ENCODE peak calls at places on chromosomes 4 and X, in eight cellular contexts. T, L, W, I, Q, H, K and B are unnamed samples.

GRCh38 chr4:147078362-147078761 is 132.7 kb upstream of the TTC29 start:
- DNase-seq in Q (no peak), K (no peak), T (no peak), I (no peak), H (no peak), L (peak; percentile 13), W (peak; percentile 72), B (no peak)

GRCh38 chr4:1855334-1856070 is 454 bp downstream of the LETM1 start:
- DNase-seq in W (no peak), H (no peak), T (peak; percentile 43), I (no peak), L (no peak), K (no peak), Q (peak; percentile 14), B (no peak)

GRCh38 chr4:8238515-8239053 is 31.0 kb upstream of the HTRA3 start:
- DNase-seq in Q (no peak), W (no peak), I (no peak), H (no peak), K (no peak), L (no peak), T (no peak), B (no peak)

GRCh38 chr4:10413177-10413576 is 44.0 kb downstream of the ZNF518B start:
- DNase-seq in I (no peak), Q (no peak), W (no peak), K (no peak), T (no peak), L (no peak), H (no peak), B (no peak)

GRCh38 chr4:791201-791865 is 34.6 kb downstream of the CPLX1 start:
- DNase-seq in H (no peak), W (no peak), T (no peak), Q (no peak), L (no peak), I (no peak), K (no peak), B (no peak)

GRCh38 chrX:38124000-38124399 is 96.7 kb downstream of the SRPX start:
- DNase-seq in Q (no peak), L (no peak), W (no peak), I (no peak), H (no peak), T (no peak), K (no peak), B (no peak)

GRCh38 chr4:78481180-78481579 is 70.4 kb upstream of the ANXA3 start:
- DNase-seq in I (no peak), Q (no peak), W (peak; percentile 81), L (peak; percentile 50), T (no peak), K (peak; percentile 58), H (no peak), B (no peak)

GRCh38 chrX:50704987-50705386 is 109.0 kb downstream of the SHROOM4 start:
- DNase-seq in Q (no peak), T (no peak), K (no peak), I (no peak), L (no peak), H (no peak), W (no peak), B (no peak)

GRCh38 chr4:78612398-78613005 is 60.9 kb downstream of the ANXA3 start:
- DNase-seq in I (no peak), H (no peak), L (peak; percentile 45), K (peak; percentile 38), W (peak; percentile 77), T (no peak), Q (peak; percentile 38), B (no peak)

GRCh38 chrX:135740683-135741149 is 27.3 kb downstream of the CT45A3 start:
- DNase-seq in T (no peak), I (no peak), W (peak; percentile 7), L (no peak), H (no peak), K (no peak), Q (no peak), B (no peak)

GRCh38 chrX:140360284-140360683 is 144.6 kb downstream of the SOX3 start:
- DNase-seq in I (no peak), W (no peak), L (no peak), T (no peak), K (no peak), Q (no peak), H (no peak), B (no peak)

GRCh38 chr4:122412547-122412946 is 33.7 kb downstream of the ADAD1 start:
- DNase-seq in I (no peak), H (no peak), L (peak; percentile 5), K (no peak), W (peak; percentile 2), Q (no peak), T (no peak), B (no peak)

GRCh38 chrX:123184858-123185251 is 777 bp downstream of the GRIA3 start:
- DNase-seq in W (no peak), L (no peak), I (no peak), Q (no peak), H (no peak), K (no peak), T (no peak), B (no peak)

GRCh38 chr4:7194251-7195137 is 2.2 kb downstream of the SORCS2 start:
- DNase-seq in K (no peak), Q (no peak), W (peak; percentile 34), I (no peak), T (no peak), H (no peak), L (no peak), B (no peak)

GRCh38 chr4:132513491-132513890 is 635.6 kb upstream of the PCDH10 start:
- DNase-seq in L (peak; percentile 29), H (no peak), K (no peak), Q (no peak), I (no peak), T (no peak), W (no peak), B (no peak)

GRCh38 chrX:1394731-1395501 is 3.0 kb upstream of the SLC25A6 start:
- DNase-seq in H (no peak), T (peak; percentile 25), W (no peak), L (no peak), I (no peak), Q (no peak), K (no peak), B (no peak)

GRCh38 chr4:125529071-125529470 is 214.3 kb downstream of the FAT4 start:
- DNase-seq in T (no peak), Q (no peak), I (no peak), W (no peak), H (no peak), K (no peak), L (no peak), B (no peak)

GRCh38 chr4:109429545-109429944 is 4.1 kb upstream of the SEC24B start:
- DNase-seq in L (peak; percentile 73), H (no peak), K (no peak), W (peak; percentile 57), I (no peak), Q (no peak), T (no peak), B (no peak)

GRCh38 chr4:35559559-35560365 is 684.6 kb downstream of the ARAP2 start:
- DNase-seq in I (no peak), Q (no peak), H (no peak), W (no peak), T (no peak), L (no peak), K (no peak), B (no peak)

GRCh38 chrX:141662781-141663180 is 35.8 kb downstream of the SPANXD start:
- DNase-seq in T (no peak), Q (no peak), L (peak; percentile 8), W (peak; percentile 6), I (no peak), H (no peak), K (no peak), B (no peak)

GRCh38 chr4:8844976-8845690 is 26.5 kb downstream of the HMX1 start:
- DNase-seq in L (no peak), K (no peak), I (no peak), W (no peak), Q (no peak), T (no peak), H (no peak), B (no peak)

GRCh38 chrX:348461-349117 is 30.0 kb upstream of the GTPBP6 start:
- DNase-seq in L (no peak), I (no peak), Q (no peak), K (no peak), H (no peak), W (peak; percentile 27), T (peak; percentile 18), B (no peak)

GRCh38 chrX:24963823-24964222 is 51.9 kb downstream of the ARX start:
- DNase-seq in W (no peak), H (no peak), T (no peak), L (peak; percentile 17), Q (no peak), K (no peak), I (no peak), B (no peak)

GRCh38 chr4:24748023-24748422 is 47.4 kb upstream of the SOD3 start:
- DNase-seq in L (no peak), K (no peak), I (no peak), T (no peak), W (no peak), H (no peak), Q (no peak), B (no peak)

GRCh38 chr4:81811562-81812293 is 340.0 kb upstream of the RASGEF1B start:
- DNase-seq in H (no peak), I (no peak), L (no peak), K (no peak), Q (no peak), T (no peak), W (no peak), B (no peak)

GRCh38 chr4:39464886-39465501 is 6.1 kb downstream of the LIAS start:
- DNase-seq in W (peak; percentile 92), I (no peak), K (no peak), L (peak; percentile 88), T (no peak), H (no peak), Q (no peak), B (no peak)

GRCh38 chr4:60897415-60897814 is 302.7 kb upstream of the ADGRL3 start:
- DNase-seq in W (peak; percentile 0), Q (no peak), K (no peak), H (no peak), L (peak; percentile 3), I (no peak), T (no peak), B (no peak)

GRCh38 chrX:19775830-19776498 is 111.4 kb downstream of the SH3KBP1 start:
- DNase-seq in I (no peak), L (no peak), T (no peak), K (no peak), H (no peak), W (no peak), Q (no peak), B (no peak)